ENCODE peak calls at places on chromosome 4, in six cellular contexts. H is uterus, L is cardiac fibroblast, X is SHP77 treated with DMSO at 0.1 percent for 48 hours, I is GM18507, R is ureter. E is an unnamed sample.

GRCh38 chr4:86055898-86056297 is 304.0 kb downstream of the MAPK10 start:
- DNase-seq in L (peak), I (no peak), R (no peak), H (no peak), X (no peak), E (no peak)

GRCh38 chr4:48944659-48945290 is 38.2 kb upstream of the OCIAD2 start:
- DNase-seq in L (no peak), I (no peak), H (no peak), R (no peak), X (no peak), E (peak)

GRCh38 chr4:2667428-2667827 is 88.7 kb downstream of the TNIP2 start:
- DNase-seq in L (no peak), R (no peak), I (no peak), H (no peak), X (no peak), E (no peak)

GRCh38 chr4:100938698-100939097 is 408.6 kb downstream of the PPP3CA start:
- DNase-seq in R (no peak), H (no peak), I (no peak), X (no peak), L (no peak), E (no peak)

GRCh38 chr4:8403173-8403753 is 37.3 kb downstream of the ACOX3 start:
- DNase-seq in R (peak), X (no peak), I (peak), H (peak), L (peak), E (peak)

GRCh38 chr4:5827108-5828004 is 65.5 kb downstream of the CRMP1 start:
- DNase-seq in I (no peak), R (no peak), H (no peak), L (peak), X (no peak), E (no peak)

GRCh38 chr4:154415313-154415712 is 76.3 kb downstream of the DCHS2 start:
- DNase-seq in H (no peak), I (no peak), X (no peak), L (no peak), R (no peak), E (no peak)

GRCh38 chr4:73731968-73732610 is 8.3 kb upstream of the CXCL8 start:
- DNase-seq in X (no peak), R (no peak), I (no peak), H (no peak), L (peak), E (no peak)

GRCh38 chr4:8577972-8578371 is 2.2 kb upstream of the GPR78 start:
- DNase-seq in L (no peak), I (no peak), X (no peak), H (no peak), R (no peak), E (no peak)

GRCh38 chr4:24519649-24520048 is 64.7 kb downstream of the DHX15 start:
- DNase-seq in I (no peak), R (no peak), L (peak), H (no peak), X (no peak), E (no peak)

GRCh38 chr4:186621959-186622553 is 66.7 kb upstream of the MTNR1A start:
- DNase-seq in X (no peak), R (no peak), H (no peak), L (peak), I (no peak), E (no peak)

GRCh38 chr4:163592207-163592606 is 97.7 kb downstream of the TMA16 start:
- DNase-seq in R (no peak), L (no peak), X (no peak), I (no peak), H (no peak), E (no peak)

GRCh38 chr4:172480471-172480870 is 667.3 kb downstream of the GALNTL6 start:
- DNase-seq in R (no peak), I (no peak), H (no peak), L (no peak), X (no peak), E (no peak)

GRCh38 chr4:8514391-8514790 is 65.8 kb upstream of the GPR78 start:
- DNase-seq in X (no peak), H (no peak), L (no peak), I (no peak), R (no peak), E (no peak)

GRCh38 chr4:109658871-109659410 is 44.3 kb downstream of the CASP6 start:
- DNase-seq in L (peak), I (no peak), X (no peak), R (no peak), H (no peak), E (no peak)

GRCh38 chr4:13866881-13867280 is 239.4 kb upstream of the BOD1L1 start:
- DNase-seq in H (no peak), R (no peak), L (no peak), I (no peak), X (no peak), E (no peak)

GRCh38 chr4:8328456-8328855 is 58.9 kb downstream of the HTRA3 start:
- DNase-seq in L (no peak), H (peak), R (no peak), I (no peak), X (no peak), E (no peak)

GRCh38 chr4:10611673-10612072 is 72.9 kb downstream of the CLNK start:
- DNase-seq in X (no peak), H (no peak), R (no peak), L (peak), I (no peak), E (no peak)

GRCh38 chr4:1628892-1629703 is 55.0 kb downstream of the FAM53A start:
- DNase-seq in H (peak), L (peak), X (no peak), I (peak), R (peak), E (peak)

GRCh38 chr4:125013891-125014290 is 300.9 kb upstream of the FAT4 start:
- DNase-seq in X (no peak), I (no peak), H (no peak), L (peak), R (no peak), E (no peak)

GRCh38 chr4:924107-925096 is 7.7 kb downstream of the GAK start:
- DNase-seq in H (no peak), R (no peak), L (peak), X (no peak), I (no peak), E (no peak)

GRCh38 chr4:123453006-123453685 is 56.6 kb downstream of the SPRY1 start:
- DNase-seq in R (no peak), X (no peak), I (no peak), L (peak), H (no peak), E (no peak)

GRCh38 chr4:183783933-183784622 is 121.0 kb upstream of the STOX2 start:
- DNase-seq in I (no peak), X (no peak), L (peak), R (no peak), H (no peak), E (no peak)

GRCh38 chr4:94540476-94540875 is 88.7 kb downstream of the PDLIM5 start:
- DNase-seq in R (no peak), I (no peak), H (no peak), L (no peak), X (no peak), E (no peak)

GRCh38 chr4:69909195-69909594 is 21.7 kb upstream of the CSN1S1 start:
- DNase-seq in H (no peak), I (no peak), R (no peak), L (no peak), X (no peak), E (no peak)

GRCh38 chr4:96136056-96136455 is 296.2 kb downstream of the PDHA2 start:
- DNase-seq in R (no peak), H (no peak), I (no peak), X (no peak), L (no peak), E (no peak)

GRCh38 chr4:95510877-95511276 is 37.9 kb downstream of the UNC5C start:
- DNase-seq in L (no peak), X (no peak), R (no peak), H (no peak), I (no peak), E (no peak)

GRCh38 chr4:16329132-16329796 is 103.0 kb upstream of the TAPT1 start:
- DNase-seq in X (no peak), R (no peak), L (peak), I (no peak), H (no peak), E (no peak)

GRCh38 chr4:165355900-165356300 is 22.9 kb upstream of the CPE start:
- DNase-seq in L (peak), X (no peak), I (no peak), H (peak), R (no peak), E (no peak)

GRCh38 chr4:148112231-148112982 is 329.8 kb downstream of the NR3C2 start:
- DNase-seq in H (no peak), L (peak), R (no peak), X (no peak), I (no peak), E (no peak)